ENCODE peak calls at places on chromosomes 7 and 10, in nine cellular contexts. F, R, Z, L, E, U, W, I and S are unnamed samples.

GRCh38 chr7:121020652-121021051 is 32.1 kb downstream of the CPED1 start:
- DNase-seq in F (no peak), R (peak), Z (no peak), L (peak), E (no peak), U (no peak), W (no peak), I (no peak), S (no peak)

GRCh38 chr10:129676014-129676413 is 209.0 kb downstream of the MGMT start:
- DNase-seq in F (no peak), R (no peak), Z (no peak), L (no peak), E (no peak), U (no peak), W (no peak), I (no peak), S (no peak)

GRCh38 chr10:77445562-77445961 is 192.0 kb downstream of the KCNMA1 start:
- DNase-seq in F (no peak), R (no peak), Z (no peak), L (no peak), E (no peak), U (no peak), W (no peak), I (no peak), S (no peak)

GRCh38 chr7:151782598-151783448 is 94.1 kb downstream of the PRKAG2 start:
- DNase-seq in F (peak), R (peak), Z (peak), L (peak), E (peak), U (peak), W (peak), I (peak), S (peak)

GRCh38 chr10:61975107-61975932 is 73.8 kb downstream of the ARID5B start:
- DNase-seq in F (no peak), R (peak), Z (no peak), L (peak), E (no peak), U (no peak), W (no peak), I (no peak), S (no peak)

GRCh38 chr10:13102002-13102794 is 2.2 kb downstream of the OPTN start:
- DNase-seq in F (no peak), R (peak), Z (no peak), L (peak), E (peak), U (peak), W (peak), I (peak), S (no peak)

GRCh38 chr7:6306471-6306870 is 34.0 kb upstream of the CYTH3 start:
- DNase-seq in F (no peak), R (peak), Z (no peak), L (peak), E (no peak), U (no peak), W (no peak), I (no peak), S (no peak)

GRCh38 chr7:135320277-135320676 is 86.6 kb downstream of the STRA8 start:
- DNase-seq in F (no peak), R (peak), Z (peak), L (peak), E (no peak), U (no peak), W (peak), I (peak), S (peak)

GRCh38 chr7:125927556-125927955 is 997.9 kb upstream of the POT1 start:
- DNase-seq in F (no peak), R (no peak), Z (no peak), L (no peak), E (no peak), U (no peak), W (no peak), I (no peak), S (no peak)

GRCh38 chr10:96319754-96320514 is 15.7 kb downstream of the DNTT start:
- DNase-seq in F (no peak), R (peak), Z (no peak), L (peak), E (no peak), U (no peak), W (no peak), I (no peak), S (no peak)

GRCh38 chr10:96322275-96322674 is 18.0 kb downstream of the DNTT start:
- DNase-seq in F (no peak), R (no peak), Z (no peak), L (no peak), E (no peak), U (no peak), W (no peak), I (no peak), S (no peak)

GRCh38 chr10:96313348-96313747 is 9.1 kb downstream of the DNTT start:
- DNase-seq in F (no peak), R (no peak), Z (no peak), L (no peak), E (no peak), U (no peak), W (no peak), I (no peak), S (no peak)

GRCh38 chr10:96321822-96322221 is 17.6 kb downstream of the DNTT start:
- DNase-seq in F (peak), R (no peak), Z (no peak), L (no peak), E (no peak), U (no peak), W (no peak), I (no peak), S (no peak)

GRCh38 chr10:96317067-96317833 is 13.0 kb downstream of the DNTT start:
- DNase-seq in F (no peak), R (no peak), Z (no peak), L (no peak), E (no peak), U (no peak), W (no peak), I (no peak), S (no peak)
- TF ChIP-seq CTCF in F (no peak), R (no peak), Z (no peak), L (no peak), E (no peak), U (no peak), W (no peak), I (no peak), S (no peak)

DNA sequence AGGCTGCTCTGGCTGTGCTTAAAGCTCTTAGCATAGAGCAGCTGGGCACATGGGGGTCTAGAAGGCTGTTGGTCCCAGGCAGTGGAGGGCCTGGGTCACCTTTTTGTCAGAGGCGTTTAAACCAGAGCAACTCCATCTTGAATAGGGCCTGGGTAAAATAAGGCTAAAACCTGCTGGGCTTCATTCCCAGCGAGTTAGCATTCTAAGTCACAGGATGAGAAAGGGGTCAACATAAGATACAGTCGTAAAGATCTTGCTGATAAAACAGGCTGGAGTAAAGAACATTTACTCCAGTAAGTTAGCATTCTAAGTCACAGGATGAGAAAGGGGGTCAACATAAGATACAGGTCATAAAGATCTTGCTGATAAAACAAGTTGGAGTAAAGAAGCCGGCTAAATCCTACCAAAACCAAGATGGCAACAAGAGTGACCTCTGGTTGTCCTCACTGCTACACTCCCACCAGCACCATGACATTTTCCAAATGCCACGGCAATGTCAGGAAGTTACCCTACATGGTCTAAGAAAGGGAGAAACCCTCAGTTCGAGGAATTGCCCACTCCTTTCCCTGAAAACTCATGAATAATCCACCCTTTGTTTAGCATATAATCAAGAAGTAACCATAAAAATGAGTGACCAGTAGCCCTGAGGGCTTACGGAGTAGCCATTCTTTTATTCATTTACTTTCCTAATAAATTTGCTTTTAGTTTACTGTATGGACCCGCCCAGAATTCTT is 96.8 kb upstream of the PCBD1 start:
- DNase-seq in F (no peak), R (no peak), Z (no peak), L (no peak), E (no peak), U (no peak), W (no peak), I (no peak), S (no peak)
- TF ChIP-seq CTCF in F (no peak), R (no peak), Z (no peak), L (no peak), E (no peak), U (no peak), W (no peak), I (no peak), S (no peak)

GRCh38 chr10:88852327-88852726 is 683 bp upstream of the ANKRD22 start:
- DNase-seq in F (no peak), R (no peak), Z (no peak), L (no peak), E (no peak), U (no peak), W (no peak), I (no peak), S (no peak)
- TF ChIP-seq CTCF in F (no peak), R (no peak), Z (no peak), L (no peak), E (no peak), U (no peak), W (no peak), I (no peak), S (no peak)

GRCh38 chr7:101156277-101156676 is 2.0 kb downstream of the AP1S1 start:
- DNase-seq in F (no peak), R (no peak), Z (no peak), L (no peak), E (no peak), U (no peak), W (no peak), I (no peak), S (no peak)
- TF ChIP-seq CTCF in F (no peak), R (peak), Z (no peak), L (peak), E (no peak), U (no peak), W (no peak), I (no peak), S (no peak)

GRCh38 chr7:28955723-28956607 is 2.2 kb downstream of the TRIL start:
- DNase-seq in F (peak), R (peak), Z (peak), L (peak), E (peak), U (peak), W (peak), I (peak), S (peak)
- TF ChIP-seq CTCF in F (peak), R (peak), Z (peak), L (no peak), E (peak), U (peak), W (peak), I (peak), S (peak)

GRCh38 chr7:110257673-110258072 is 833.3 kb upstream of the LRRN3 start:
- DNase-seq in F (no peak), R (no peak), Z (no peak), L (no peak), E (no peak), U (no peak), W (no peak), I (no peak), S (no peak)
- TF ChIP-seq CTCF in F (no peak), R (no peak), Z (no peak), L (no peak), E (no peak), U (no peak), W (no peak), I (no peak), S (no peak)

DNA sequence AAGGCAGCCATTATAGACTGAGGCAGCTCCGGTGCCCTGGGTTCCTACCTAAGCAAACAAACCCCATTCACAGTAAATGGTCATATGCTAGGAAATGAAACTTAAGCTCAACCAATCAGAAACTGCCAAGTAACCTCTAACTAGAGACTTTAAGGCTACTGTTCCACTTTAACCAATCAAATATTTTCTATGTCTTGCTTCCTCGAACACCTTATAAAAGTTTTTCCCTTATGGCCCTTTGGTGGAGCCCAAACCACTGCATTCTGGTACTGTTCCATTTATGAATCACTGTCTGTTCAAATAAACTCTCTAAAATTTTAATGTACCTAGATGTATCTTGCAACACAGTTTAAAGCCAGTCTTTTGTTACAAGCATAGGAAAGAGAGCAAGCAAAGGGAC is 361.1 kb downstream of the HGF start:
- DNase-seq in F (no peak), R (no peak), Z (no peak), L (no peak), E (no peak), U (no peak), W (no peak), I (no peak), S (no peak)
- TF ChIP-seq CTCF in F (no peak), R (no peak), Z (no peak), L (no peak), E (no peak), U (no peak), W (no peak), I (no peak), S (no peak)